ENCODE peak calls at places on chromosomes 16 and 17, in ten cellular contexts. D is stomach; J is PC-3; L is HL-60; M is thyroid gland; O is CD8-positive, alpha-beta memory T cell; K is neural progenitor cell; X is cardiac muscle cell; Q is heart right ventricle; P is WERI-Rb-1. N is an unnamed sample. For H3K27me3, the result is how much of the 10 kb centered on the place peaks cover.

GRCh38 chr17:75067856-75068255 is 19.9 kb upstream of the SLC16A5 start:
- DNase-seq in D (no peak), J (no peak), L (no peak), M (no peak), O (no peak), K (no peak), X (no peak), Q (no peak), P (no peak), N (no peak)

GRCh38 chr16:63890072-63890471 is 1231.8 kb downstream of the CDH11 start:
- DNase-seq in D (no peak), J (peak), L (no peak), M (peak), O (no peak), K (no peak), X (no peak), Q (no peak), P (no peak), N (no peak)

GRCh38 chr17:66431910-66432309 is 129.5 kb downstream of the PRKCA start:
- DNase-seq in D (no peak), J (peak), L (peak), M (no peak), O (no peak), K (no peak), X (no peak), Q (no peak), P (no peak), N (no peak)

GRCh38 chr16:12340151-12340733 is 363.7 kb downstream of the SNX29 start:
- DNase-seq in D (peak), J (peak), L (no peak), M (peak), O (no peak), K (peak), X (peak), Q (no peak), P (peak), N (peak)

GRCh38 chr17:5249615-5250014 is 15.0 kb upstream of the SCIMP start:
- DNase-seq in D (peak), J (peak), L (no peak), M (peak), O (peak), K (peak), X (peak), Q (no peak), P (peak), N (peak)

GRCh38 chr16:67542464-67542863 is 13.8 kb downstream of the RIPOR1 start:
- DNase-seq in D (peak), J (peak), L (no peak), M (peak), O (peak), K (no peak), X (no peak), Q (no peak), P (peak), N (no peak)

GRCh38 chr17:2706911-2707510 is 4.6 kb downstream of the CLUH start:
- DNase-seq in D (no peak), J (no peak), L (no peak), M (no peak), O (no peak), K (no peak), X (no peak), Q (no peak), P (no peak), N (peak)

GRCh38 chr16:1615761-1616160 is 3.6 kb downstream of the CRAMP1 start:
- DNase-seq in D (no peak), J (no peak), L (no peak), M (no peak), O (no peak), K (no peak), X (no peak), Q (no peak), P (no peak), N (no peak)

GRCh38 chr16:81608515-81609209 is 164.1 kb downstream of the CMIP start:
- DNase-seq in D (no peak), J (no peak), L (no peak), M (no peak), O (no peak), K (peak), X (no peak), Q (no peak), P (no peak), N (no peak)

GRCh38 chr16:53054670-53055485 is at the start of gene CHD9:
- DNase-seq in D (peak), J (peak), L (peak), M (peak), O (peak), K (peak), X (peak), Q (peak), P (peak), N (peak)

GRCh38 chr16:86432691-86433090 is 77.6 kb upstream of the FOXF1 start:
- DNase-seq in D (peak), J (no peak), L (no peak), M (no peak), O (no peak), K (peak), X (no peak), Q (no peak), P (peak), N (no peak)

GRCh38 chr17:82463881-82464566 is 5.5 kb downstream of the NARF start:
- DNase-seq in D (no peak), J (no peak), L (no peak), M (no peak), O (no peak), K (no peak), X (no peak), Q (no peak), P (no peak), N (no peak)

GRCh38 chr17:47882247-47882646 is 13.8 kb upstream of the SP2 start:
- DNase-seq in D (peak), J (peak), L (no peak), M (no peak), O (no peak), K (no peak), X (no peak), Q (no peak), P (no peak), N (peak)

GRCh38 chr16:3413730-3414379 is 12.8 kb downstream of the ZNF174 start:
- DNase-seq in D (no peak), J (no peak), L (no peak), M (peak), O (no peak), K (no peak), X (no peak), Q (no peak), P (no peak), N (no peak)

GRCh38 chr16:55444754-55445485 is 34.1 kb upstream of the MMP2 start:
- DNase-seq in D (no peak), J (no peak), L (peak), M (peak), O (no peak), K (no peak), X (peak), Q (peak), P (no peak), N (no peak)

GRCh38 chr17:76546556-76547182 is 6.8 kb downstream of the PRCD start:
- DNase-seq in D (peak), J (peak), L (no peak), M (no peak), O (no peak), K (no peak), X (no peak), Q (no peak), P (no peak), N (no peak)

GRCh38 chr17:47305302-47305923 is 18.3 kb upstream of the EFCAB13 start:
- DNase-seq in D (no peak), J (peak), L (no peak), M (no peak), O (no peak), K (no peak), X (no peak), Q (no peak), P (no peak), N (no peak)

GRCh38 chr17:76279742-76280287 is 14.7 kb downstream of the UBALD2 start:
- DNase-seq in D (no peak), J (no peak), L (no peak), M (no peak), O (no peak), K (no peak), X (no peak), Q (no peak), P (no peak), N (no peak)

GRCh38 chr16:89009343-89010209 is 32.6 kb upstream of the CBFA2T3 start:
- DNase-seq in D (no peak), J (peak), L (no peak), M (peak), O (peak), K (peak), X (peak), Q (no peak), P (no peak), N (no peak)

GRCh38 chr17:50546701-50547034 is 306 bp upstream of the SPATA20 start:
- DNase-seq in D (no peak), J (no peak), L (no peak), M (no peak), O (no peak), K (no peak), X (no peak), Q (no peak), P (no peak), N (no peak)

GRCh38 chr16:70694088-70694487 is 8.2 kb upstream of the MTSS2 start:
- DNase-seq in D (no peak), J (peak), L (no peak), M (no peak), O (no peak), K (peak), X (no peak), Q (no peak), P (no peak), N (no peak)

GRCh38 chr17:40124279-40125141 is 2.7 kb downstream of the MSL1 start:
- DNase-seq in D (no peak), J (peak), L (no peak), M (no peak), O (no peak), K (no peak), X (peak), Q (no peak), P (no peak), N (no peak)

GRCh38 chr16:68664297-68664696 is 19.2 kb downstream of the CDH3 start:
- DNase-seq in D (no peak), J (peak), L (no peak), M (no peak), O (no peak), K (no peak), X (no peak), Q (no peak), P (no peak), N (no peak)

GRCh38 chr17:35295686-35296085 is 52.8 kb downstream of the SLFN5 start:
- DNase-seq in D (no peak), J (peak), L (no peak), M (no peak), O (no peak), K (no peak), X (no peak), Q (no peak), P (no peak), N (no peak)

GRCh38 chr17:42827472-42827871 is 3.4 kb upstream of the BECN1 start:
- DNase-seq in D (no peak), J (no peak), L (no peak), M (no peak), O (no peak), K (no peak), X (no peak), Q (no peak), P (no peak), N (no peak)

GRCh38 chr17:48537316-48537715 is 6.5 kb upstream of the HOXB1 start:
- DNase-seq in D (no peak), J (no peak), L (no peak), M (no peak), O (no peak), K (no peak), X (no peak), Q (no peak), P (no peak), N (no peak)

GRCh38 chr16:48075398-48075797 is 80.4 kb downstream of the ABCC12 start:
- DNase-seq in D (no peak), J (peak), L (no peak), M (no peak), O (no peak), K (no peak), X (no peak), Q (no peak), P (no peak), N (no peak)

GRCh38 chr17:38451030-38451839 is 23.0 kb downstream of the ARHGAP23 start:
- DNase-seq in D (no peak), J (no peak), L (no peak), M (no peak), O (no peak), K (peak), X (peak), Q (peak), P (no peak), N (no peak)

GRCh38 chr17:79412110-79412509 is 198.7 kb downstream of the RBFOX3 start:
- DNase-seq in D (no peak), J (no peak), L (no peak), M (no peak), O (no peak), K (no peak), X (no peak), Q (no peak), P (no peak), N (no peak)
- H3K27me3 ChIP-seq in D (half or more), J (half or more), L (under half), M (under half), O (under half), K (under half), X (under half), Q (half or more), P (under half), N (under half)

GRCh38 chr17:19319771-19320505 is 42.6 kb downstream of the B9D1 start:
- DNase-seq in D (no peak), J (no peak), L (no peak), M (no peak), O (no peak), K (no peak), X (no peak), Q (no peak), P (no peak), N (no peak)

GRCh38 chr17:19322861-19323260 is 39.7 kb downstream of the B9D1 start:
- DNase-seq in D (no peak), J (no peak), L (no peak), M (no peak), O (no peak), K (no peak), X (no peak), Q (no peak), P (no peak), N (no peak)

GRCh38 chr17:19320876-19321275 is 41.6 kb downstream of the B9D1 start:
- DNase-seq in D (no peak), J (no peak), L (no peak), M (no peak), O (no peak), K (no peak), X (no peak), Q (no peak), P (no peak), N (no peak)

GRCh38 chr17:19322129-19322505 is 40.4 kb downstream of the B9D1 start:
- DNase-seq in D (no peak), J (no peak), L (no peak), M (no peak), O (no peak), K (no peak), X (no peak), Q (no peak), P (no peak), N (no peak)

DNA sequence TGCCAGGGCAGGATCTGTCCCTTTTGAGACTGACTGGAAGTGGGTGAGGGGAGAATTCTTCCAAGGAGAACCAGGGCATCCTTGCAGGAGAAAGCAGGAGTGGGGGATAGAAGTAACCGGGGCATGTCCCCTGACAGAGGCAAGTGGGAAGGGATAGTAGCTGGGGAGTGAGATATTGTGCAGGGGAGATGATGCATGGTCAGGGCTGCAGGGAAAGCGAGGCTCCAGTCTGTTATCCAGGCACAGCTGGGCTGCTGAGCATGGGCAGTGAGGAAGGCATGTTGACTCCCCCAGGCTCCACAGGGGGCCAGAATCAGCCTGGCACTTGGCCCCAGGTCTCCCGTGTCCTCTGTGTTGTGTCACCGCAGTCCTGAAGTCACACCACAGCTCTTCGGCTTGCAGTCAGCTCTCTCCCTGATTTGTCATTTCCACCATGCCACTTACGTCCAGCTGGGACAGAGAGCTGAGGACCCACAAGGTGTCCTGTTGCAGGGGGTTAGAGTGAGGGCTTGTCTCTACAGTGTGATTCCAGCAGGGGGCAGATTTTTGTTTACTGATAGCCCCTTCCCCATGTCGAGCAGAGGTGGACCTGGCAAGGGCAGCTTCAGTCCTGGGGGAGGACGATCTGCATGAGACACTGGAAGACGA is 40.9 kb downstream of the B9D1 start:
- DNase-seq in D (no peak), J (no peak), L (no peak), M (no peak), O (no peak), K (peak), X (peak), Q (no peak), P (no peak), N (no peak)
- H3K27ac ChIP-seq in D (no peak), J (no peak), L (no peak), M (no peak), O (no peak), K (no peak), X (peak), Q (no peak), P (no peak), N (no peak)

GRCh38 chr17:45771473-45771959 is 12.6 kb upstream of the CRHR1 start:
- DNase-seq in D (no peak), J (no peak), L (no peak), M (no peak), O (no peak), K (peak), X (no peak), Q (no peak), P (peak), N (no peak)

GRCh38 chr17:45770632-45771472 is 13.3 kb upstream of the CRHR1 start:
- DNase-seq in D (no peak), J (no peak), L (no peak), M (no peak), O (no peak), K (peak), X (no peak), Q (no peak), P (peak), N (no peak)

GRCh38 chr17:45763182-45763581 is 20.9 kb upstream of the CRHR1 start:
- DNase-seq in D (no peak), J (no peak), L (no peak), M (no peak), O (no peak), K (no peak), X (no peak), Q (no peak), P (no peak), N (no peak)

GRCh38 chr17:45764479-45764878 is 19.6 kb upstream of the CRHR1 start:
- DNase-seq in D (no peak), J (no peak), L (no peak), M (no peak), O (no peak), K (no peak), X (no peak), Q (no peak), P (no peak), N (no peak)

DNA sequence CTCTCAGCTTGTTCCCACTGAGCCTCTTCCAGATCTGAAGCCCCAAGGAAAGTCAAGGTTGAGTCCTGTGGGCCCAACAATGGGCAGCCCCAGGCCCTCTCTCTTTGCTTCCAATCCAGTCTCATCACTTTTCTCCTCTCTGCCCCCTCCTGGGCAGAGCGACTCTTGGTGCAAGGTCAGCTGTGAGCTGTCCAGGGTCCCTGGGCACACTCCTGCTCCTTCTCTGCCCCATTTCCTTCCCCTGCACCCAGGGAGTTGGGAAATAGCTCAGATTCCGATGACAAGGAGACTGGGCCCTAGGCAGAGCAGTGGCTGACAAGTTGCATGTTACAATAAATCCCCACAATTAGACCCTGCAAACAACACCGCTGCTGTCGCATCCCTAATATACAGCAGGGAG is 16.1 kb upstream of the CRHR1 start:
- DNase-seq in D (no peak), J (peak), L (no peak), M (no peak), O (no peak), K (peak), X (peak), Q (no peak), P (no peak), N (no peak)
- H3K27me3 ChIP-seq in D (half or more), J (half or more), L (under half), M (under half), O (under half), K (under half), X (under half), Q (under half), P (under half), N (under half)

GRCh38 chr16:27463741-27464662 is 62.0 kb downstream of the IL21R start:
- DNase-seq in D (no peak), J (no peak), L (no peak), M (no peak), O (peak), K (no peak), X (no peak), Q (no peak), P (no peak), N (no peak)

GRCh38 chr16:27461483-27462171 is 59.7 kb downstream of the IL21R start:
- DNase-seq in D (no peak), J (no peak), L (no peak), M (no peak), O (no peak), K (no peak), X (no peak), Q (no peak), P (no peak), N (no peak)

GRCh38 chr16:27462846-27463682 is 61.1 kb downstream of the IL21R start:
- DNase-seq in D (no peak), J (no peak), L (no peak), M (no peak), O (no peak), K (no peak), X (no peak), Q (no peak), P (no peak), N (no peak)

GRCh38 chr16:27460663-27461482 is 58.9 kb downstream of the IL21R start:
- DNase-seq in D (no peak), J (no peak), L (no peak), M (no peak), O (no peak), K (no peak), X (no peak), Q (no peak), P (no peak), N (no peak)

GRCh38 chr16:27462200-27462845 is 60.3 kb downstream of the IL21R start:
- DNase-seq in D (no peak), J (no peak), L (no peak), M (peak), O (no peak), K (no peak), X (no peak), Q (no peak), P (no peak), N (no peak)
- H3K27ac ChIP-seq in D (no peak), J (no peak), L (no peak), M (no peak), O (peak), K (no peak), X (no peak), Q (no peak), P (no peak), N (no peak)

N was measured in Peyer's patch.